ENCODE peak calls at places on chromosomes 2 and 18, in four cellular contexts. One of them, this sample, is unnamed.

GRCh38 chr2:176638167-176639015 is 369.1 kb downstream of the MTX2 start:
- DNase-seq in left ventricle myocardium inferior: peak; percentile 62
- DNase-seq in lung: peak; percentile 46
- DNase-seq in heart right ventricle: peak; percentile 70
- DNase-seq in this sample: peak; percentile 79

GRCh38 chr2:156797832-156798231 is 361.7 kb downstream of the GPD2 start:
- DNase-seq in lung: no peak
- DNase-seq in left ventricle myocardium inferior: no peak
- DNase-seq in heart right ventricle: no peak
- DNase-seq in this sample: no peak

GRCh38 chr2:112814278-112814677 is 22.3 kb downstream of the IL1B start:
- DNase-seq in heart right ventricle: no peak
- DNase-seq in left ventricle myocardium inferior: no peak
- DNase-seq in lung: no peak
- DNase-seq in this sample: no peak

GRCh38 chr2:170217778-170218251 is 39.9 kb downstream of the MYO3B start:
- DNase-seq in lung: no peak
- DNase-seq in heart right ventricle: no peak
- DNase-seq in left ventricle myocardium inferior: no peak
- DNase-seq in this sample: no peak

GRCh38 chr2:107132141-107132540 is 246.2 kb upstream of the ST6GAL2 start:
- DNase-seq in lung: no peak
- DNase-seq in left ventricle myocardium inferior: no peak
- DNase-seq in heart right ventricle: no peak
- DNase-seq in this sample: no peak

GRCh38 chr2:208929489-208929864 is 494.4 kb upstream of the MAP2 start:
- DNase-seq in left ventricle myocardium inferior: no peak
- DNase-seq in lung: no peak
- DNase-seq in heart right ventricle: no peak
- DNase-seq in this sample: no peak

GRCh38 chr2:219726916-219727315 is 99.5 kb downstream of the SLC4A3 start:
- DNase-seq in left ventricle myocardium inferior: no peak
- DNase-seq in heart right ventricle: no peak
- DNase-seq in lung: no peak
- DNase-seq in this sample: no peak

GRCh38 chr2:11024010-11024615 is 112.4 kb downstream of the KCNF1 start:
- DNase-seq in left ventricle myocardium inferior: no peak
- DNase-seq in heart right ventricle: no peak
- DNase-seq in lung: no peak
- DNase-seq in this sample: no peak

GRCh38 chr2:11505652-11506610 is 27.9 kb upstream of the GREB1 start:
- DNase-seq in heart right ventricle: no peak
- DNase-seq in lung: no peak
- DNase-seq in left ventricle myocardium inferior: no peak
- DNase-seq in this sample: peak; percentile 24

GRCh38 chr18:61761875-61762274 is 130.9 kb downstream of the RNF152 start:
- DNase-seq in heart right ventricle: no peak
- DNase-seq in left ventricle myocardium inferior: no peak
- DNase-seq in lung: no peak
- DNase-seq in this sample: no peak

GRCh38 chr2:11234309-11234708 is 79.0 kb downstream of the SLC66A3 start:
- DNase-seq in heart right ventricle: no peak
- DNase-seq in lung: no peak
- DNase-seq in left ventricle myocardium inferior: no peak
- DNase-seq in this sample: no peak

GRCh38 chr2:46148369-46148736 is 148.9 kb upstream of the EPAS1 start:
- DNase-seq in heart right ventricle: no peak
- DNase-seq in lung: no peak
- DNase-seq in left ventricle myocardium inferior: no peak
- DNase-seq in this sample: no peak

GRCh38 chr2:192357216-192357615 is 162.5 kb upstream of the TMEFF2 start:
- DNase-seq in left ventricle myocardium inferior: no peak
- DNase-seq in lung: no peak
- DNase-seq in heart right ventricle: no peak
- DNase-seq in this sample: no peak

GRCh38 chr2:68319397-68320117 is at the start of gene CNRIP1:
- DNase-seq in lung: peak; percentile 46
- DNase-seq in left ventricle myocardium inferior: peak; percentile 76
- DNase-seq in heart right ventricle: peak; percentile 77
- DNase-seq in this sample: peak; percentile 88

GRCh38 chr18:78978336-78979057 is 1.1 kb upstream of the SALL3 start:
- DNase-seq in left ventricle myocardium inferior: no peak
- DNase-seq in heart right ventricle: no peak
- DNase-seq in lung: no peak
- DNase-seq in this sample: no peak

GRCh38 chr18:62183578-62184195 is 3.2 kb downstream of the PIGN start:
- DNase-seq in heart right ventricle: no peak
- DNase-seq in lung: peak; percentile 31
- DNase-seq in left ventricle myocardium inferior: no peak
- DNase-seq in this sample: no peak

GRCh38 chr2:113700186-113700841 is 56.1 kb downstream of the SLC35F5 start:
- DNase-seq in heart right ventricle: peak; percentile 29
- DNase-seq in left ventricle myocardium inferior: peak; percentile 48
- DNase-seq in lung: no peak
- DNase-seq in this sample: no peak

GRCh38 chr2:39099820-39100728 is 20.8 kb downstream of the SOS1 start:
- DNase-seq in left ventricle myocardium inferior: no peak
- DNase-seq in lung: no peak
- DNase-seq in heart right ventricle: no peak
- DNase-seq in this sample: no peak

DNA sequence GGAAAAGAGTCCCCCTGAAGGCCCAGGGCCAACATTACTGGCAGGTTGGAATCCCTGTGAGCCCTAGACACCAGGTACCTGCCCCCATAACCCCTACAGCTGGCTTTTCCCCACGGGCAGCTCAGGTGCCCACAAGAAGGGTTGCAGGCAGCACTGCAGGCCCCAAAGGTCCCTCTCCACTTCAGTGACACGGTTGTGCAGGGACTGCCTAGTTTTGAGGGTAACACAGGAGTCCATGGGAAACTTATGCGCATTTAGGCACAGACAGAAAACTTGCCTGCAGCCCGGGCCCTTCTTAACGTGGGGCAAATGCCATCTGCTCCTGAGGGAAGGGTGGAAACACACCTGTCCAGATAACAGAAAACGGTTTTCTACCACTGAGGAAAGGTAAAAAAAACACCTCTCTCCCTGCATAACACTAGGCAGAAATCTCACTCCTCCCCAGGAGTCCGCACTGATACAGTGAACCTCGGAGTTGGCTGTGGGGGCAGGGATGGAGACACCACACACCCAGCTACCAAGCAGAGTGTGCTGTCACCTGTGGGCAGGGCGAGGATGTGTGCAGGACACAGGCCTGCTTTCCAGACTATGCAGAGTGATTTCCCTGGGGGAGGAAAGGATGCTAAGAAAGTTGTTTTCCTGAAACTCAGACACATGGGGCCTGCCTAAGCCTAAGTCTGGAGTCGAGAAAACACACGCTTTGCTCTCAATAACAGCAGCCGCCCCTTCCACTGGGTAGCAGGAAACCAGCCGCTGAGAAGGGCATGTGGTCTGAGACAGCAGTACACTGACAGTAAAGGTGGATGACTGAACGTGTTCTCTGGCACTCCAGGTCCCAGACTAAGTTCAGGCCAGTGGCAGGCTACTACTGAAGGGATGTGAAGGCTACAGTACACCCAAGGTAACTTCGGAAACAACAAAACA is 819.4 kb downstream of the DCDC2C start:
- DNase-seq in left ventricle myocardium inferior: no peak
- DNase-seq in lung: no peak
- DNase-seq in heart right ventricle: no peak
- DNase-seq in this sample: no peak
- H3K9me3 ChIP-seq in left ventricle myocardium inferior: no peaks in the 10 kb centered on the region
- H3K9me3 ChIP-seq in lung: peaks cover 6% of the 10 kb centered on the region
- H3K9me3 ChIP-seq in heart right ventricle: no peaks in the 10 kb centered on the region
- H3K9me3 ChIP-seq in this sample: no peaks in the 10 kb centered on the region

GRCh38 chr2:42809876-42810125 is 17.4 kb upstream of the HAAO start:
- DNase-seq in heart right ventricle: peak; percentile 87
- DNase-seq in lung: peak; percentile 86
- DNase-seq in left ventricle myocardium inferior: peak; percentile 88
- DNase-seq in this sample: peak; percentile 92
- TF ChIP-seq CTCF in heart right ventricle: peak; percentile 49
- TF ChIP-seq CTCF in lung: no peak
- TF ChIP-seq CTCF in left ventricle myocardium inferior: peak; percentile 57
- TF ChIP-seq CTCF in this sample: no peak

GRCh38 chr2:233416199-233416598 is 61.9 kb downstream of the DGKD start:
- DNase-seq in heart right ventricle: no peak
- DNase-seq in left ventricle myocardium inferior: no peak
- DNase-seq in lung: no peak
- DNase-seq in this sample: no peak

GRCh38 chr2:233416706-233417105 is 62.4 kb downstream of the DGKD start:
- DNase-seq in heart right ventricle: no peak
- DNase-seq in left ventricle myocardium inferior: no peak
- DNase-seq in lung: no peak
- DNase-seq in this sample: no peak

GRCh38 chr2:233413529-233414272 is 59.4 kb downstream of the DGKD start:
- DNase-seq in lung: peak; percentile 78
- DNase-seq in left ventricle myocardium inferior: peak; percentile 64
- DNase-seq in heart right ventricle: peak; percentile 65
- DNase-seq in this sample: no peak

GRCh38 chr2:233414273-233414654 is 60.0 kb downstream of the DGKD start:
- DNase-seq in lung: no peak
- DNase-seq in heart right ventricle: no peak
- DNase-seq in left ventricle myocardium inferior: no peak
- DNase-seq in this sample: no peak

GRCh38 chr2:233414777-233415570 is 60.7 kb downstream of the DGKD start:
- DNase-seq in lung: peak; percentile 65
- DNase-seq in left ventricle myocardium inferior: no peak
- DNase-seq in heart right ventricle: no peak
- DNase-seq in this sample: no peak
- H3K4me1 ChIP-seq in lung: peaks cover 30% of the 10 kb centered on the region
- H3K4me1 ChIP-seq in left ventricle myocardium inferior: peaks cover 64% of the 10 kb centered on the region
- H3K4me1 ChIP-seq in heart right ventricle: peaks cover 75% of the 10 kb centered on the region
- H3K4me1 ChIP-seq in this sample: peaks cover 16% of the 10 kb centered on the region

DNA sequence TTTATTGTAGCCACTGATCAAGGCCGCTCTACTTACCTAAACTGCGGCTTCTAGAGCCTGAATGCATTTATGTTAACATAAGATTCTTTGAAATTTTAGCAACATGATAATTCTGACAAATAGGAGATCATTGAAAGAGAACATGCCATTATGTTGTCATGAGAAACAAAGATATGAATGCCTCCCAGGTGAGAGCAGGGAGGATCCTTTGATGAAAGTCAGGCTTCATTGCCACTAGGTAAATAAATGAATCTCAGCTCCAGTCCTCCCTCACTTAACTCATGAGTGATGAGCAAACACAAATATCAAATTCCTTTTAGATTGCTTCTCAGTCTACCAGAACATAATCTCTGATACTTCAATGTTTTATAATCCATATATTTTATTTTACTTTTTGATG is 463.2 kb upstream of the CDH7 start:
- DNase-seq in left ventricle myocardium inferior: no peak
- DNase-seq in lung: no peak
- DNase-seq in heart right ventricle: no peak
- DNase-seq in this sample: no peak
- H3K9me3 ChIP-seq in left ventricle myocardium inferior: no peaks in the 10 kb centered on the region
- H3K9me3 ChIP-seq in lung: no peaks in the 10 kb centered on the region
- H3K9me3 ChIP-seq in heart right ventricle: no peaks in the 10 kb centered on the region
- H3K9me3 ChIP-seq in this sample: no peaks in the 10 kb centered on the region

GRCh38 chr18:45441110-45441842 is 174.0 kb upstream of the SLC14A2 start:
- DNase-seq in left ventricle myocardium inferior: no peak
- DNase-seq in lung: no peak
- DNase-seq in heart right ventricle: no peak
- DNase-seq in this sample: no peak
- TF ChIP-seq CTCF in left ventricle myocardium inferior: peak; percentile 26
- TF ChIP-seq CTCF in lung: no peak
- TF ChIP-seq CTCF in heart right ventricle: peak; percentile 9
- TF ChIP-seq CTCF in this sample: no peak

GRCh38 chr2:224532931-224533330 is 52.2 kb downstream of the CUL3 start:
- DNase-seq in heart right ventricle: no peak
- DNase-seq in lung: no peak
- DNase-seq in left ventricle myocardium inferior: no peak
- DNase-seq in this sample: no peak

DNA sequence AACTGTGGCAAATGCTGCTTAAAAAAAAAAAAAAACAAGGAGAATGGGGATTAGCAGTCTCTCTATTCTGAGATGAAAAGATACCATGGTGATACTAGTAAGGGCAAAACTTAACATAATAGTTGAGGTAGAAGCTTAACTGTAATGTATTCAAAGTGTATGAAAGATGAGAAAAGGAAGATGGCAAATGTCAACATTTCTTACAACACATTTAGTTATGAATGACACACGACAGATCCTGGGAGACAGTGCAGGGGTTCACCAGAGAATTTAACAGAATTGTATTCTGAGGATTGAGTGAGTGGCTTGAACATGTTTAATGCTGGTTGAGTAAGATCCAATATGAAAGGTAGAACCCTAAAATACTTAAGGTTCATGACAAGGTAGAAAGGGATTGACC is 52.7 kb downstream of the CUL3 start:
- DNase-seq in heart right ventricle: no peak
- DNase-seq in lung: no peak
- DNase-seq in left ventricle myocardium inferior: no peak
- DNase-seq in this sample: no peak
- H3K4me1 ChIP-seq in heart right ventricle: peaks cover 16% of the 10 kb centered on the region
- H3K4me1 ChIP-seq in lung: no peaks in the 10 kb centered on the region
- H3K4me1 ChIP-seq in left ventricle myocardium inferior: peaks cover 49% of the 10 kb centered on the region
- H3K4me1 ChIP-seq in this sample: peaks cover 5% of the 10 kb centered on the region

This sample was measured in ovary.